ENCODE peak calls at places on chromosomes 4 and X, in ten cellular contexts. C is mucosa of descending colon; P is GM13976; L is GM03348; O is A172; R is RPMI7951; K is NCI-H1436; N is stimulated activated effector memory CD8-positive, alpha-beta T cell treated with anti-CD3 and anti-CD28 coated beads, Interleukin-12 subunit alpha, Interleukin-12 subunit beta, amount 100 ng/mL, for 72 hours; Y is K562; W is EL. U is an unnamed sample.

GRCh38 chrX:14027511-14028019 is 2.1 kb downstream of the GEMIN8 start:
- DNase-seq in W (peak; percentile 59), R (peak; percentile 47), K (no peak), Y (no peak), L (no peak), P (peak; percentile 57), C (no peak), N (no peak), O (peak; percentile 76), U (no peak)

GRCh38 chrX:135327299-135327698 is 18.0 kb downstream of the ETDC start:
- DNase-seq in K (no peak), P (no peak), O (peak; percentile 49), Y (no peak), N (no peak), C (no peak), L (peak; percentile 55), W (peak; percentile 71), R (peak; percentile 82), U (peak; percentile 39)

GRCh38 chrX:65674351-65674893 is 7.0 kb downstream of the MSN start:
- DNase-seq in P (no peak), R (peak; percentile 57), C (no peak), W (peak; percentile 37), O (no peak), L (no peak), Y (no peak), N (no peak), K (no peak), U (no peak)

GRCh38 chr4:40395908-40396806 is 61.0 kb downstream of the CHRNA9 start:
- DNase-seq in O (no peak), R (no peak), W (no peak), N (no peak), Y (no peak), P (no peak), C (peak; percentile 40), K (peak; percentile 75), L (no peak), U (no peak)

GRCh38 chr4:4306920-4307319 is 16.9 kb downstream of the ZBTB49 start:
- DNase-seq in C (no peak), L (no peak), P (no peak), Y (no peak), N (no peak), R (no peak), O (no peak), W (no peak), K (no peak), U (no peak)

GRCh38 chr4:127155121-127155520 is 477.6 kb upstream of the INTU start:
- DNase-seq in L (no peak), C (no peak), Y (no peak), P (no peak), K (no peak), R (no peak), N (no peak), O (no peak), W (no peak), U (no peak)

GRCh38 chr4:162849922-162850321 is 316.8 kb downstream of the NAF1 start:
- DNase-seq in C (no peak), R (no peak), O (no peak), Y (no peak), L (no peak), W (no peak), P (no peak), N (no peak), K (no peak), U (no peak)

GRCh38 chr4:20430555-20430954 is 178.8 kb downstream of the SLIT2 start:
- DNase-seq in P (no peak), W (peak; percentile 36), R (no peak), K (no peak), O (no peak), N (no peak), Y (no peak), L (peak; percentile 24), C (no peak), U (peak; percentile 49)

GRCh38 chrX:39667746-39668507 is 429.8 kb downstream of the BCOR start:
- DNase-seq in C (no peak), P (no peak), W (no peak), K (no peak), N (no peak), R (peak; percentile 60), L (no peak), O (no peak), Y (no peak), U (no peak)

GRCh38 chr4:89879201-89879600 is 15.5 kb upstream of the MMRN1 start:
- DNase-seq in Y (no peak), K (no peak), W (no peak), O (no peak), L (no peak), C (no peak), P (no peak), R (no peak), N (no peak), U (no peak)